ENCODE peak calls at places on chromosomes 13 and 19, in four cellular contexts. Z is caudate nucleus, N is heart right ventricle, J is A549. Y is an unnamed sample.

GRCh38 chr19:15727724-15728123 is at the start of gene OR10H2:
- DNase-seq in N (no peak), J (no peak), Z (no peak), Y (no peak)

GRCh38 chr19:58182577-58182988 is 278 bp upstream of the ZNF274 start:
- DNase-seq in J (no peak), N (no peak), Z (no peak), Y (no peak)

GRCh38 chr13:100525453-100526298 is 62.9 kb downstream of the GGACT start:
- DNase-seq in Z (no peak), N (no peak), J (no peak), Y (no peak)

GRCh38 chr13:48233886-48234488 is 981 bp downstream of the ITM2B start:
- DNase-seq in Z (no peak), N (no peak), J (no peak), Y (no peak)

GRCh38 chr13:41457589-41458186 is 338 bp downstream of the RGCC start:
- DNase-seq in Z (no peak), J (no peak), N (no peak), Y (no peak)

GRCh38 chr13:90201198-90201597 is 1146.3 kb upstream of the MIR17HG start:
- DNase-seq in N (no peak), Z (no peak), J (no peak), Y (no peak)

GRCh38 chr13:109348514-109349340 is 437.7 kb downstream of the IRS2 start:
- DNase-seq in J (peak; percentile 10), Z (no peak), N (no peak), Y (no peak)

GRCh38 chr19:10219678-10220077 is 11.5 kb downstream of the S1PR2 start:
- DNase-seq in J (peak; percentile 61), Z (no peak), N (no peak), Y (no peak)

GRCh38 chr13:34555988-34556387 is 386.1 kb upstream of the NBEA start:
- DNase-seq in J (no peak), N (no peak), Z (no peak), Y (no peak)

GRCh38 chr13:73025212-73026012 is 33.4 kb upstream of the KLF5 start:
- DNase-seq in N (no peak), Z (no peak), J (no peak), Y (peak; percentile 89)

GRCh38 chr13:98557934-98558630 is 18.8 kb downstream of the STK24 start:
- DNase-seq in J (no peak), Z (no peak), N (no peak), Y (no peak)

GRCh38 chr19:18798384-18799352 is 7.6 kb upstream of the COMP start:
- DNase-seq in Z (no peak), N (no peak), J (no peak), Y (no peak)

GRCh38 chr13:86608739-86609138 is 809.5 kb upstream of the SLITRK6 start:
- DNase-seq in N (no peak), Z (no peak), J (no peak), Y (no peak)

GRCh38 chr19:1182068-1182467 is 8.0 kb upstream of the SBNO2 start:
- DNase-seq in Z (no peak), N (no peak), J (no peak), Y (no peak)

GRCh38 chr13:29801737-29802305 is 48.6 kb downstream of the UBL3 start:
- DNase-seq in Z (no peak), N (no peak), J (no peak), Y (no peak)

GRCh38 chr19:40803857-40804782 is 5.1 kb downstream of the EGLN2 start:
- DNase-seq in N (peak; percentile 76), J (no peak), Z (no peak), Y (no peak)

GRCh38 chr13:75492389-75492788 is 10.4 kb upstream of the TBC1D4 start:
- DNase-seq in Z (no peak), N (no peak), J (no peak), Y (no peak)

GRCh38 chr13:25977216-25977615 is 74.6 kb downstream of the SHISA2 start:
- DNase-seq in J (no peak), N (no peak), Z (no peak), Y (no peak)

GRCh38 chr13:22061371-22061805 is 390.5 kb downstream of the FGF9 start:
- DNase-seq in J (no peak), Z (peak; percentile 6), N (no peak), Y (no peak)

GRCh38 chr19:5079410-5079774 is 110.5 kb downstream of the KDM4B start:
- DNase-seq in J (no peak), N (no peak), Z (no peak), Y (no peak)

GRCh38 chr19:37817180-37817911 is 38.0 kb upstream of the ZNF573 start:
- DNase-seq in N (peak; percentile 89), Z (peak; percentile 63), J (no peak), Y (no peak)

GRCh38 chr19:42148270-42148669 is 16.0 kb upstream of the POU2F2 start:
- DNase-seq in J (no peak), Z (no peak), N (no peak), Y (no peak)

GRCh38 chr13:99972190-99972731 is 694 bp upstream of the ZIC5 start:
- DNase-seq in J (peak; percentile 20), Z (no peak), N (no peak), Y (no peak)

GRCh38 chr19:17334414-17335409 is at the start of gene ANO8:
- DNase-seq in J (peak; percentile 99), N (peak; percentile 99), Z (peak; percentile 94), Y (peak; percentile 99)

GRCh38 chr19:16626796-16627193 is 1.2 kb downstream of the MED26 start:
- DNase-seq in J (no peak), N (no peak), Z (no peak), Y (no peak)

GRCh38 chr13:105997436-105998232 is 537.8 kb downstream of the EFNB2 start:
- DNase-seq in N (no peak), J (no peak), Z (no peak), Y (no peak)

GRCh38 chr19:38375098-38375493 is 725 bp downstream of the PSMD8 start:
- DNase-seq in Z (no peak), N (no peak), J (no peak), Y (no peak)

GRCh38 chr19:35986664-35987570 is 8.1 kb upstream of the SDHAF1 start:
- DNase-seq in N (peak; percentile 12), J (peak; percentile 59), Z (peak; percentile 11), Y (no peak)

GRCh38 chr19:5339950-5340636 is 519 bp downstream of the PTPRS start:
- DNase-seq in Z (no peak), J (no peak), N (no peak), Y (no peak)

GRCh38 chr13:93715866-93716265 is 489.3 kb downstream of the GPC6 start:
- DNase-seq in N (no peak), Z (no peak), J (no peak), Y (no peak)

GRCh38 chr13:75770164-75771145 is 134.3 kb downstream of the LMO7 start:
- DNase-seq in J (no peak), Z (no peak), N (no peak), Y (no peak)

GRCh38 chr19:44867578-44867977 is 21.5 kb downstream of the NECTIN2 start:
- DNase-seq in J (no peak), Z (no peak), N (no peak), Y (no peak)

GRCh38 chr19:51552996-51553725 is 17.9 kb upstream of the ZNF175 start:
- DNase-seq in N (peak; percentile 74), J (peak; percentile 29), Z (no peak), Y (peak; percentile 6)

GRCh38 chr19:54473071-54473941 is at the start of gene CDC42EP5:
- DNase-seq in Z (no peak), J (no peak), N (peak; percentile 87), Y (no peak)

GRCh38 chr19:6536138-6536671 is 5.4 kb downstream of the TNFSF9 start:
- DNase-seq in J (peak; percentile 88), N (no peak), Z (peak; percentile 13), Y (peak; percentile 40)

GRCh38 chr19:51055866-51056265 is 9.0 kb downstream of the KLK13 start:
- DNase-seq in J (no peak), Z (no peak), N (no peak), Y (no peak)

GRCh38 chr19:46198756-46199155 is 30.8 kb upstream of the IGFL1 start:
- DNase-seq in Z (no peak), J (peak; percentile 75), N (no peak), Y (no peak)

GRCh38 chr19:45103625-45104319 is 10.8 kb downstream of the PPP1R37 start:
- DNase-seq in J (no peak), N (peak; percentile 34), Z (no peak), Y (no peak)

GRCh38 chr19:15276620-15277019 is 44.4 kb upstream of the EPHX3 start:
- DNase-seq in J (no peak), Z (no peak), N (no peak), Y (no peak)

GRCh38 chr13:97222934-97223710 is 989 bp downstream of the MBNL2 start:
- DNase-seq in N (no peak), Z (no peak), J (no peak), Y (no peak)

GRCh38 chr19:3961007-3961406 is 9.9 kb downstream of the DAPK3 start:
- DNase-seq in N (no peak), J (no peak), Z (no peak), Y (no peak)
- H3K27ac ChIP-seq in N (peak overlapping the region; percentile 63), J (no peak overlapping the region), Z (no peak overlapping the region), Y (no peak overlapping the region)

GRCh38 chr13:113759525-113760137 is 605 bp downstream of the TMEM255B start:
- DNase-seq in J (no peak), Z (no peak), N (peak; percentile 60), Y (no peak)
- H3K27ac ChIP-seq in J (peak overlapping the region; percentile 86), Z (no peak overlapping the region), N (peak overlapping the region; percentile 83), Y (peak overlapping the region; percentile 23)

DNA sequence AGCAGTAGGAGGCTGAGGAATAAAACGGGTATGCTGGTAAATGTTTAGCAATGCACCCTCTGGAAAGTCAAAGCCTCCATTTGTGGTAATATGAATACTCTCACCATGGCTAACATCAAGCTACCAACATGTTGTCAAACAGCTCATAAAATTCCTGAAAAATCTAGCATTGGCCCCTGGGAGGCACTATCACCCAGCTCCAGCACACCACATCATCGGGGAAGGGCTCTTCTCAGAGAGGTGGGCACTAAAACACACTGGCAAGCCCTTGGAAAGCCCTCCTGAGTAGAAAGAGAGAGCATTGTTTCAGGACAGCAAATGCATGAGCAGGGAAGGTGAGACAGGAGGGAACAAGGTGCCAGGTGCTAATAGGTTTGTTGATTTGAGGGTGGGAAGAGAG is 53.9 kb upstream of the FLT1 start:
- DNase-seq in J (no peak), N (no peak), Z (no peak), Y (no peak)
- H3K27ac ChIP-seq in J (no peak overlapping the region), N (no peak overlapping the region), Z (no peak overlapping the region), Y (no peak overlapping the region)

DNA sequence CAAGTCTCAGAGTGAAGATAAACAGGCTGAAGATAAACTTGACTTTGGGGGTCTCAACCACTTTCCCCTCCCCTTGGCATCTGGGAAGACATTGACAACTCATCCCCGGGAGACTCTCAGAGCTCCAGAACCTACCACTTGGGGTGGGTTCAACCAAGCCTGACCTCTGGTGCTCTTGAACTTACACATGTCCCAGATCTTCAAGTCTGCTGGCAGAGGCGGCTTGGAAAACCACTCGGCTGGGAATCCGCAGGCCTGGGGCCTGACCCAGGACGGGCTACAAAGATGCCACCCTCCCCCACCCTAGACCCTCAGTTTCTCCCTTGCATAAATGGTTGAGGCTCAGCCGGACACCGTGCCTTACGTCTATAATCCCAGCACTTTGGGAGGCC is 512 bp downstream of the LRRC8E start:
- DNase-seq in Z (no peak), J (no peak), N (no peak), Y (no peak)
- H3K27ac ChIP-seq in Z (no peak overlapping the region), J (peak overlapping the region; percentile 93), N (no peak overlapping the region), Y (no peak overlapping the region)

DNA sequence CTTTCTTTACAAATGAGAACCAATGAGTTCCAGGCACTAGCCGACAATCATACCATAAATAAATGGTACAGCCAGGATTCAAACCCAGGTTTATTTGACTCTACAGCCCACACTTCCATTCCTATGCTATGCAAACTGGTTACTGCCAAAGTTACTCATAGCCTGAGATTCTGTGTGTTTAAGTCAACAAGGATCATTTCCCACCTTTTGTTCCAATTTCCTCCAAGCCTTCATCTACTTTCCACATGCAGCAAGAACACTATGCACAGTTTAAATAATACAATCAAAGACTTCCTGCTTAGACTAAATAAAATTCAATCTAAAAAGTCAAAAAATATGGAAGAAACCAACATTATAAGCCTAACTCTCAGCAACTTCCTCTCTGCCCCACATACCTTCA is 59.2 kb upstream of the KLF12 start:
- DNase-seq in Z (no peak), N (no peak), J (no peak), Y (no peak)
- H3K27ac ChIP-seq in Z (no peak overlapping the region), N (no peak overlapping the region), J (no peak overlapping the region), Y (no peak overlapping the region)